ENCODE peak calls at places on chromosomes 5 and 9, in four cellular contexts. B is NCI-H69, S is GM20000, U is GM12865. H is an unnamed sample.

GRCh38 chr5:10333154-10334006 is 20.1 kb upstream of the MARCHF6 start:
- DNase-seq in B (peak), S (peak), U (no peak), H (no peak)

GRCh38 chr9:114452219-114453169 is 52.8 kb downstream of the WHRN start:
- DNase-seq in B (peak), S (no peak), U (no peak), H (no peak)

GRCh38 chr5:150497274-150497988 is 10.5 kb upstream of the NDST1 start:
- DNase-seq in B (peak), S (no peak), U (no peak), H (no peak)

GRCh38 chr9:95509851-95510529 is 6.8 kb downstream of the PTCH1 start:
- DNase-seq in B (peak), S (no peak), U (no peak), H (no peak)

GRCh38 chr5:141945511-141946024 is 12.4 kb downstream of the PCDH12 start:
- DNase-seq in B (no peak), S (no peak), U (no peak), H (no peak)

GRCh38 chr5:8831854-8832253 is 714.0 kb downstream of the SEMA5A start:
- DNase-seq in B (no peak), S (no peak), U (no peak), H (no peak)

GRCh38 chr5:91162534-91163381 is 220.4 kb downstream of the ARRDC3 start:
- DNase-seq in B (peak), S (peak), U (peak), H (peak)

GRCh38 chr9:31799953-31800609 is 584.4 kb upstream of the ACO1 start:
- DNase-seq in B (peak), S (no peak), U (peak), H (no peak)

GRCh38 chr9:98362624-98363023 is 107.2 kb upstream of the TBC1D2 start:
- DNase-seq in B (no peak), S (no peak), U (no peak), H (no peak)

GRCh38 chr5:7251127-7251526 is 144.8 kb upstream of the ADCY2 start:
- DNase-seq in B (no peak), S (no peak), U (no peak), H (no peak)